ENCODE peak calls at places on chromosomes 11 and 22, in seven cellular contexts. K is KG1; O is HL-60; L is stimulated activated CD4-positive, alpha-beta T cell treated with anti-CD3 and anti-CD28 coated beads, Interleukin-12 subunit alpha, Interleukin-12 subunit beta, amount 100 ng/mL, for 4 hours; V is activated B cell treated with CpG ODN at 0.5 μM for 24 hours; T is left cardiac atrium; X is activated CD8-positive, alpha-beta memory T cell treated with anti-CD3 and anti-CD28 coated beads for 24 hours. Q is an unnamed sample.
A peak's percentile ranks its signal among the peaks of the same experiment; 100 is the strongest.

GRCh38 chr11:68956142-68956541 is 24.6 kb downstream of the MRGPRD start:
- DNase-seq in K (no peak), O (peak; percentile 49), L (no peak), V (no peak), T (no peak), X (no peak), Q (no peak)

GRCh38 chr11:46856605-46857339 is 10.7 kb upstream of the CKAP5 start:
- DNase-seq in K (no peak), O (no peak), L (no peak), V (no peak), T (no peak), X (no peak), Q (no peak)

GRCh38 chr22:42493393-42493792 is 26.2 kb downstream of the RRP7A start:
- DNase-seq in K (no peak), O (no peak), L (no peak), V (no peak), T (no peak), X (no peak), Q (no peak)

GRCh38 chr11:102620858-102621561 is 4.1 kb downstream of the MMP20 start:
- DNase-seq in K (no peak), O (no peak), L (no peak), V (no peak), T (peak; percentile 52), X (no peak), Q (peak; percentile 88)

GRCh38 chr11:7062534-7062933 is 26.3 kb upstream of the RBMXL2 start:
- DNase-seq in K (no peak), O (no peak), L (no peak), V (no peak), T (no peak), X (no peak), Q (no peak)

GRCh38 chr11:2713069-2713468 is 13.3 kb upstream of the KCNQ1OT1 start:
- DNase-seq in K (no peak), O (no peak), L (no peak), V (no peak), T (no peak), X (no peak), Q (no peak)

GRCh38 chr11:8863838-8864237 is 47.2 kb upstream of the AKIP1 start:
- DNase-seq in K (no peak), O (no peak), L (no peak), V (no peak), T (no peak), X (no peak), Q (peak; percentile 57)

GRCh38 chr22:24968066-24968561 is 15.6 kb downstream of the KIAA1671 start:
- DNase-seq in K (no peak), O (no peak), L (no peak), V (no peak), T (no peak), X (no peak), Q (peak; percentile 51)